ENCODE peak calls at places on chromosomes 5 and 9, in seven cellular contexts. A, C, K, B, W, V and Z are unnamed samples.

GRCh38 chr9:126587187-126588185 is 26.2 kb upstream of the LMX1B start:
- DNase-seq in C (no peak), K (no peak), V (no peak), B (no peak), W (no peak), A (peak), Z (no peak)

GRCh38 chr5:125914471-125914870 is 508.7 kb upstream of the GRAMD2B start:
- DNase-seq in K (no peak), W (peak), A (no peak), C (no peak), B (no peak), V (no peak), Z (no peak)

GRCh38 chr9:36456480-36457115 is 56.5 kb upstream of the RNF38 start:
- DNase-seq in K (no peak), W (no peak), C (no peak), B (no peak), A (peak), V (no peak), Z (no peak)

GRCh38 chr9:1454211-1454979 is 404.2 kb downstream of the DMRT2 start:
- DNase-seq in K (no peak), A (no peak), W (no peak), C (no peak), B (no peak), V (no peak), Z (no peak)

GRCh38 chr9:114097613-114098020 is 1.5 kb downstream of the KIF12 start:
- DNase-seq in W (no peak), B (no peak), C (no peak), K (peak), V (no peak), A (peak), Z (no peak)

GRCh38 chr5:147986134-147986757 is 77.5 kb upstream of the SPINK5 start:
- DNase-seq in A (no peak), V (no peak), K (no peak), B (no peak), C (no peak), W (no peak), Z (no peak)

GRCh38 chr9:7756088-7756487 is 43.5 kb downstream of the DMAC1 start:
- DNase-seq in V (no peak), K (no peak), W (no peak), A (no peak), B (no peak), C (no peak), Z (no peak)

GRCh38 chr5:180830253-180831138 is 27.9 kb upstream of the MGAT1 start:
- DNase-seq in C (no peak), V (no peak), B (peak), K (peak), A (peak), W (peak), Z (no peak)

GRCh38 chr9:134445000-134445399 is 118.7 kb downstream of the RXRA start:
- DNase-seq in A (no peak), W (no peak), C (no peak), B (no peak), V (no peak), K (no peak), Z (no peak)

GRCh38 chr5:143347698-143348344 is 55.7 kb downstream of the NR3C1 start:
- DNase-seq in B (no peak), C (no peak), K (no peak), V (no peak), A (no peak), W (no peak), Z (no peak)

GRCh38 chr5:139277171-139277570 is 16.4 kb upstream of the MATR3 start:
- DNase-seq in K (no peak), B (no peak), A (no peak), V (no peak), W (no peak), C (no peak), Z (no peak)

GRCh38 chr5:137734962-137735530 is 843 bp downstream of the KLHL3 start:
- DNase-seq in C (no peak), K (peak), W (no peak), B (peak), A (peak), V (no peak), Z (no peak)

GRCh38 chr5:137733011-137733410 is 2.9 kb downstream of the KLHL3 start:
- DNase-seq in C (no peak), V (no peak), K (no peak), W (no peak), B (no peak), A (no peak), Z (no peak)

GRCh38 chr5:137737349-137738256 is 1.7 kb upstream of the KLHL3 start:
- DNase-seq in C (no peak), W (no peak), K (no peak), A (peak), B (no peak), V (no peak), Z (no peak)

GRCh38 chr5:137733922-137734695 is 1.8 kb downstream of the KLHL3 start:
- DNase-seq in K (no peak), B (no peak), V (no peak), C (no peak), W (no peak), A (peak), Z (no peak)

DNA sequence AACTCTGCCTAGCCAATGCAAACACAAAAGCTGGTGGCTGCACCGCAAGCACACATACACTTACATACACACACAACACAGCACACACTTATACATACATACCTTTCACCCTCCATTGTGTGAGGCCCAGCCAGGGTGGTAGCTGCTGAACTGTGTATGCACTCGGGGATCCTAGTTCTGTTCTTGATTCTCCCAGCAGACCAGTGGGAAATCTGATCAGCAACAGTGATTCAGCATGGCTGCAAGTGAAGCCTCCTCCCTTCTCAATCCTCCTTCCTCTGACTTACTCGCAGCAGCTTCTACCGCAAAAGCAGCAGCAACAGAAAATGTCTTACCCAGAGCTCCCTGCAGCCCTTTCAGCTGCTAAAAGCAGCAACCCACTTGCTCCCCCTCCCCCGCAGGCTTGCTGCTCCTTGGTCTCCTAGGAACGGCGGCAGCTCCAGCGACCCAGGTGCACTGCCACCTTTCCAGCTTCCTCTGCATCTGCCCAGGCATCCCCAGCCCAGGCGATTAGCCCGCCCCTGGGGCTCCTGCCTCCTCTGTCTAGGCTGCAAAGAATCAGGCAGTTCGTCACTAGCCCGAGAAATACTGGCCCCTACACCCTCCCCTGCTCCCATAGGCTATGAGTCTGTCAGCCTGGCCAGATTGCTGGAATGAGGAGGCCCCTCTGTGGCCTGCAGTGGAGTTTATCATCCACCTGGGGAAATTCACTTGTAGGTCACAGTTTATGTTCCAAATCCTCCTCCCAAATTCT is at the start of gene KLHL3:
- DNase-seq in A (peak), B (no peak), K (peak), C (no peak), V (no peak), W (no peak), Z (no peak)
- TF ChIP-seq CTCF in A (no peak), B (no peak), K (no peak), C (no peak), V (no peak), W (no peak), Z (peak)

DNA sequence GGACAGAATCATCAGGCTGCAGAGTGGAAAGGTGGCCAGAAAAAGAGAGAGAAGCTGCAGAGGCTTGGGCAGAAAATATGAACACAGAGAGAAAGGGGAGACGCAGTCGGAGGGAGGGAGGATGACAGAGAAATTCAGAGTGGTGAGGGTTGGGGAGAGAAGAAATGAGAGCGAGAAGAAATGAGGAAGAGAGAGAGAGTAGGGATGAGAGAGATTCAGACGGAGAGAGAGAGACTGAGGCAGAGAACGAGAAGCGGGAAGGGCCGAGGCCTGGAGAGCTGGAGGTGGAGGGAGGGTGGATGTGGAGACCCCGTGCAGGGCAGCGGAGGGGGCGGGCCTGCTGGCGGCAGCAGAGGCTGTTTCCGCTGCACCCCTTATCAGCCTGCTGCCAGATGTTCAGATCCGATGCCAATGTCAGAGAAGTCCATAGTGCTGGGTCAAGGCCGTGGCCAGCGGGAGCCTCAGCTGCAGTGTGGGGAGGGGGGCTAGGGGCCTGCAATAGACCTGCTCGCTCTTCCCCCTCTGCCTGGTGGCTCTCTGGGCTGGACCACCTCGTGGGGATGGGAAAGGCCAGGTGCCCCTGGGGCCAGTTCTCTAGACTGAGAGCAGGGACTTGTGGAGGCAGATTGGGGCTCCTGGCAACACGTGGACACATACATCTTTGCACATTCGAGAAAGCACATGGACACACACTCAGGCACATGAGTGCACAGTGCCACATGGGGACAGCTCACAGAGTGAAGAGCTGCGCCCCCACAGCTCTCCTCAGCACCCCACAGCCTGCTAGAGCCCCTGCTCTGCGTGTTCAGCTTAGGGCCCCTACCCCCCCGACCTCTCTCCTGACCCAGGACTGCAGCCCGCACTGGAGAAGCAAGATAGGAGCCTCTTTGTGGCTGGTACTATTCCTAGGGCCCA is 4.9 kb upstream of the NR5A1 start:
- DNase-seq in W (no peak), B (no peak), C (no peak), A (no peak), K (no peak), V (no peak), Z (no peak)
- TF ChIP-seq CTCF in W (no peak), B (no peak), C (no peak), A (no peak), K (no peak), V (no peak), Z (no peak)

DNA sequence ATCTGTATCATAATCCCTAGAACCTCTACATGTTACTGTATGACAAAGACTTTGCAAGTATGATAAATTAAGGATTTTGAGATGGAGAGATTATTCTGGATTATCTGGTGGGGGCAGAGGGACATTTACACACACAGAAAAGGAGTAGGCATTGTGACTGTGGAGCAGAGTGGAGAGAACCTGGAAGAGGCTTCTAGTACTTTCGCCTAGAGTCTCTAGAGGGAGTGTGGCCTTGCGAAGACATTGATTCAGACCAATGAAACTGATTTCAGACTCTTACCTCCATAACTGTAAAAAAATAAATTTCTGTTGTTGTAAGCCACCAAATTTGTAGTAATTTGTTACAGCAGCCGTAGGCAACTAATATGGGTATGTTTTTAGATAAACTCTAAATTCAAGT is 45.9 kb downstream of the CSNK1G3 start:
- DNase-seq in C (no peak), V (no peak), A (no peak), W (no peak), B (no peak), K (no peak), Z (no peak)
- TF ChIP-seq CTCF in C (no peak), V (no peak), A (no peak), W (no peak), B (no peak), K (no peak), Z (no peak)

GRCh38 chr5:149229298-149229937 is 42.2 kb upstream of the AFAP1L1 start:
- DNase-seq in C (no peak), V (no peak), K (no peak), W (no peak), A (no peak), B (no peak), Z (no peak)

GRCh38 chr5:149224282-149224681 is 47.4 kb upstream of the AFAP1L1 start:
- DNase-seq in C (no peak), B (no peak), A (no peak), V (no peak), W (no peak), K (no peak), Z (no peak)

GRCh38 chr5:149227168-149227826 is 44.4 kb upstream of the AFAP1L1 start:
- DNase-seq in C (no peak), K (no peak), B (no peak), A (peak), W (peak), V (peak), Z (no peak)

GRCh38 chr5:149223081-149223848 is 48.4 kb upstream of the AFAP1L1 start:
- DNase-seq in C (peak), B (no peak), W (no peak), K (no peak), A (no peak), V (no peak), Z (no peak)

GRCh38 chr5:149228610-149229297 is 42.9 kb upstream of the AFAP1L1 start:
- DNase-seq in W (peak), V (peak), A (peak), B (peak), C (no peak), K (no peak), Z (no peak)
- TF ChIP-seq CTCF in W (peak), V (peak), A (peak), B (peak), C (no peak), K (peak), Z (peak)

DNA sequence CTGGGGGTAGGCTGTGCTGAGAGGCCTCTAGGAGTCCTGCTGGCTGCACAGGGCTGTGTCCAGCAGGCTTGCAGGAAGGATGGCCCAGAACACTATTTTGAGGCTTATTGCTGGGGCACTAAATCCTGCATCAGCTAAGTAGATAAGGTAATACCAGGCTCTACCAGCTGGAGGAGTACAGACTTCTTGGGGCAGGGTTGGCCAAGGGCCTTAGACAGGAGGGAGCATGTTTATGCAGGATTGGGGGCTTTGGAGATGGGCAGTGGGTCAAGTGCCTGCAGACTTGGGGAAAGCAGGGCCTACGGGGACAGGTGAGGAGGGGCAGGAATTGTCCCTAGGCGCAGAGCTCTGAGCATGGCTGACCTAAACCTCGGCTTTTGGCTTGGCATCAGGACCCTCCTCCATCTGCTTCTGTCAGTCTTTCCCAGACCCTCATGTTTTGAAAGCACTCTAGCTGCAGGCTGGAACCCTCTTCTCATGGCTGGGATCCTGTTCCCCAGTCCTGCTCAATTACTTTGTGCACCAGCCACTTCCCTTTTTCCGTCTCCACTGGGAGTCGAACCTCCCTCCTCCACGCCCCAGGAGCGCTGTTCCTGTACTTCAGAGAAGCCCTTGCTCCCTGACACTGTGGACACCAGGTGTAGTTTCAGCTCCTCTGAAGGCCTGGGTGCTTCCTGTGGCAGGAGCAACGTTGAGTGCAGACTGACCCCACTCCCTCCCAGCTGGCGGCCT is 61.0 kb upstream of the SPTLC1 start:
- DNase-seq in V (no peak), A (peak), C (peak), B (no peak), W (no peak), K (no peak), Z (no peak)
- TF ChIP-seq CTCF in V (peak), A (peak), C (peak), B (no peak), W (no peak), K (no peak), Z (no peak)

DNA sequence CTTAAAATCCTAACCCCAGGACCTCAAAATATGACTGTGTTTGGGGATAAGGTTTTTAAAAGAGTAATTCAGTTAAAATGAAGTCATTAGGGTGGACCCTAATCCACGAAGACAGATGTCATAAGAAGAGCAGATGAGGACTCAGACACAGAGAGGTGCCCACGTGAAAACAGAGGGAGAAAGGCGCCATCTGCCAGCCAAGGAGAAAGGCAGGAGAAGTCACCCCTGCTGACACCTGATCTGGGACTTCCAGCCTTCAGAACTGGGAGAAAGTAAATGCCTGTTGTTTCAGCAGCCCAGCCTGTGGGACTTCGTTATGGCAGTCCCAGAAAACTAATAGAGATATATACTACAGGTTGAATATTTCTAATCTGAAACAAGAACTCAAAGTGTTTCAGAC is 67.4 kb downstream of the ROR2 start:
- DNase-seq in K (peak), A (no peak), C (no peak), V (no peak), B (no peak), W (no peak), Z (no peak)
- TF ChIP-seq CTCF in K (no peak), A (no peak), C (no peak), V (no peak), B (no peak), W (no peak), Z (peak)